ENCODE peak calls at places on chromosomes 12 and 14, in four cellular contexts. E, U, V and B are unnamed samples.

GRCh38 chr12:113154351-113154973 is 4.9 kb downstream of the CFAP73 start:
- DNase-seq in V (no peak), E (peak), U (peak), B (peak)

GRCh38 chr12:92151916-92152315 is 6.3 kb upstream of the BTG1 start:
- DNase-seq in E (no peak), V (no peak), U (no peak), B (no peak)

GRCh38 chr14:28785096-28785952 is 18.7 kb downstream of the FOXG1 start:
- DNase-seq in V (no peak), U (peak), E (peak), B (no peak)

GRCh38 chr14:74437654-74438053 is 11.6 kb upstream of the SYNDIG1L start:
- DNase-seq in E (no peak), U (no peak), V (no peak), B (peak)

GRCh38 chr12:100672075-100672592 is 98.7 kb downstream of the GAS2L3 start:
- DNase-seq in U (no peak), V (no peak), E (peak), B (peak)

GRCh38 chr14:68822132-68822651 is 29.3 kb upstream of the ZFP36L1 start:
- DNase-seq in E (no peak), V (no peak), U (no peak), B (no peak)

GRCh38 chr14:77498120-77498979 is at the start of gene ISM2:
- DNase-seq in E (peak), V (peak), U (peak), B (peak)

GRCh38 chr12:92124708-92125067 is 21.0 kb downstream of the BTG1 start:
- DNase-seq in E (no peak), U (no peak), V (no peak), B (no peak)

GRCh38 chr14:79510659-79511058 is 700.6 kb downstream of the DIO2 start:
- DNase-seq in U (peak), E (no peak), V (no peak), B (peak)

GRCh38 chr12:32548691-32549412 is 130.2 kb upstream of the DNM1L start:
- DNase-seq in V (no peak), E (no peak), U (peak), B (peak)

GRCh38 chr14:32021341-32021740 is 55.8 kb upstream of the ARHGAP5 start:
- DNase-seq in V (no peak), U (no peak), E (no peak), B (no peak)

GRCh38 chr12:70190252-70191010 is 52.8 kb upstream of the CNOT2 start:
- DNase-seq in V (no peak), E (no peak), U (peak), B (no peak)

GRCh38 chr14:96130391-96130790 is 74.2 kb upstream of the BDKRB2 start:
- DNase-seq in E (no peak), V (no peak), U (no peak), B (no peak)
- H2AK5ac ChIP-seq in E (no peak), V (no peak), U (no peak), B (no peak)

DNA sequence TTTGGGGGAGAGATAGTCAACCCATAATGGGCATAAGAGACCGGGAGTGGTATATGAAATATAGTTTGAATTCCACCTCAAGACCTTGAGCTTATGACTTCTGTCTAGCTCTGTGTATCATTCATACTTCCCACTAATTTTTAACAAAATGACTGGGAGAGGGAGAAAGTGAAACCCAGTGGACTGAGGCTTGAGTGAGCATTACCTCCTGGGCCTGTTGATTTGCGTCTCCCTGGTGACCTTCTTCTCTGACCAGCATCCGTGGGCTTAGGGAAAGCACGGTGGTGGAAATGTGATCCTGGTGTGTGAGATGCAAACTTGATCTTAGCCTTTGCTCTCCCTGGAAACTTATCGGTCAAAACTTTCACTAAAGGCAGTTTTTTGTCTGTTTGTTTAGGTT is 207.9 kb upstream of the BCL2L14 start:
- DNase-seq in E (no peak), V (no peak), U (peak), B (peak)
- H3K14ac ChIP-seq in E (no peak), V (no peak), U (no peak), B (no peak)

DNA sequence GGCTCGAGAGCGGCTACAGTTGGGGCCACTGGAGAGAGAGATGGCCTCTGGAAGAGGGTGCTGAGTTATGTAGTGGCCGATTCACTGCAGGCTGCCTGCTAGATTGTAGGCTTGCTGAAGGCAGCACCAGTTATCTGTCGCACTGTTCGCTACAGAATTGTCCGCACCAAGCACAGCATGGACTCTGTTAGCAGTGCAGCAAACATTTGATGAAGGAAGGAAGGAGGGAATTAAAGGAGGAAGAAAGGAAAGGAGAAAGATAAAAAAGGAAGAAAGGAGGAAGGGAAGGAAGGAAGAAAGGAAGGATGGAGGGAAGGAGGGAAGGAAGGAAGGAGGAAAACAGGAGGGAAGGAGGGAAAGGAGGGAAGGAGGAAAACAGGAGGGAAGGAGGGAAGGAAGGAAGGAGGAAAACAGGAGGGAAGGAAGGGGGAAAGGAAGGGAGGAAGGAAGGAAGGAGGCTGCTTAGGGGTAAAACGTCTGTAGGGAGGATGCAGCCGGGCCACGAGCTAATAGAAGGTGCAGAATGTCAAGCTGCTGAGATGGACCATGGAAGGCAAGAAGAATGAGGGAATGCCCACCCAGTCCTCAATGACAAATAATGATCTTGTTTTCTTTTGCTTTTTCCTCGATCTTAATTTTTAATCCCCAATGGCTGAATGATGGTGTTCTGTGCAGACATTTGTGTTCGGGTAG is 27.3 kb upstream of the ADIPOR2 start:
- DNase-seq in E (no peak), V (no peak), U (no peak), B (no peak)
- H2AK5ac ChIP-seq in E (no peak), V (no peak), U (no peak), B (no peak)

DNA sequence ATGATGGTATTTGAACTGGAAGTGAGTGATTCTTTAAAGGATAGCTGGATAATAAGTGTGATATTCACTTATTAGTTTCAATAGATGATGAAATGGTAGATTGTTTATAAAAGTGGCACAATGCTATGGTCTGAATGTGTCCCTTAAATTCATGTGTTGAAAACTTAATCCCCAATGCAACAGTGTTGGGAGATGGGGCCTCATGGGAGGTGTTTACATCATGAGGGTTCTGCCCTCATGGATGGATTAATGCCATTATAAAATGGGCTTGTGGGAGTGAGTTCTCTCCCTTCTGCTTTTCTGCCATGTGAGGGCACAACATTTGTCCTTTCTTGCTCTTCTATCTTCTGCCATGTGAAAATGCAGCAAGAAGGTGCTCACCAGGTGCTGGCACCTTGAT is 134.0 kb downstream of the SLC38A1 start:
- DNase-seq in U (no peak), V (no peak), E (no peak), B (no peak)
- H3K14ac ChIP-seq in U (no peak), V (no peak), E (no peak), B (no peak)

GRCh38 chr14:50229646-50230045 is 1.7 kb downstream of the SOS2 start:
- DNase-seq in U (no peak), V (no peak), E (no peak), B (no peak)
- H2AK5ac ChIP-seq in U (no peak), V (no peak), E (no peak), B (no peak)

GRCh38 chr14:22918809-22919600 is at the start of gene RBM23:
- DNase-seq in E (peak), U (peak), V (peak), B (peak)

GRCh38 chr14:22920697-22921096 is 1.7 kb upstream of the RBM23 start:
- DNase-seq in U (no peak), E (no peak), V (no peak), B (no peak)

GRCh38 chr14:22922294-22922693 is 3.3 kb upstream of the RBM23 start:
- DNase-seq in U (no peak), E (no peak), V (no peak), B (no peak)

GRCh38 chr14:22918519-22918808 is 485 bp downstream of the RBM23 start:
- DNase-seq in U (no peak), V (no peak), E (no peak), B (no peak)

GRCh38 chr14:22919601-22919921 is 612 bp upstream of the RBM23 start:
- DNase-seq in E (no peak), U (no peak), V (no peak), B (no peak)
- H3K14ac ChIP-seq in E (peak), U (peak), V (no peak), B (no peak)

GRCh38 chr12:53098982-53099651 is 1.6 kb downstream of the IGFBP6 start:
- DNase-seq in V (peak), U (peak), E (peak), B (peak)

GRCh38 chr12:53097564-53098353 is at the start of gene IGFBP6:
- DNase-seq in U (peak), E (peak), V (peak), B (peak)

GRCh38 chr12:53097207-53097563 is 282 bp upstream of the IGFBP6 start:
- DNase-seq in U (peak), V (no peak), E (peak), B (peak)

GRCh38 chr12:53096761-53097160 is 706 bp upstream of the IGFBP6 start:
- DNase-seq in E (no peak), V (no peak), U (no peak), B (peak)

GRCh38 chr12:53098354-53098981 is 1.0 kb downstream of the IGFBP6 start:
- DNase-seq in U (peak), E (peak), V (no peak), B (peak)
- H2AK5ac ChIP-seq in U (peak), E (no peak), V (peak), B (peak)

GRCh38 chr12:49131973-49132461 is 822 bp upstream of the TUBA1B start:
- DNase-seq in E (no peak), U (peak), V (no peak), B (peak)

GRCh38 chr12:49131051-49131972 is at the start of gene TUBA1B:
- DNase-seq in U (peak), E (peak), V (peak), B (peak)

GRCh38 chr12:49129332-49130150 is 1.7 kb downstream of the TUBA1B start:
- DNase-seq in E (no peak), V (no peak), U (no peak), B (no peak)

GRCh38 chr12:49133014-49133413 is 1.8 kb upstream of the TUBA1B start:
- DNase-seq in U (no peak), E (no peak), V (no peak), B (no peak)

DNA sequence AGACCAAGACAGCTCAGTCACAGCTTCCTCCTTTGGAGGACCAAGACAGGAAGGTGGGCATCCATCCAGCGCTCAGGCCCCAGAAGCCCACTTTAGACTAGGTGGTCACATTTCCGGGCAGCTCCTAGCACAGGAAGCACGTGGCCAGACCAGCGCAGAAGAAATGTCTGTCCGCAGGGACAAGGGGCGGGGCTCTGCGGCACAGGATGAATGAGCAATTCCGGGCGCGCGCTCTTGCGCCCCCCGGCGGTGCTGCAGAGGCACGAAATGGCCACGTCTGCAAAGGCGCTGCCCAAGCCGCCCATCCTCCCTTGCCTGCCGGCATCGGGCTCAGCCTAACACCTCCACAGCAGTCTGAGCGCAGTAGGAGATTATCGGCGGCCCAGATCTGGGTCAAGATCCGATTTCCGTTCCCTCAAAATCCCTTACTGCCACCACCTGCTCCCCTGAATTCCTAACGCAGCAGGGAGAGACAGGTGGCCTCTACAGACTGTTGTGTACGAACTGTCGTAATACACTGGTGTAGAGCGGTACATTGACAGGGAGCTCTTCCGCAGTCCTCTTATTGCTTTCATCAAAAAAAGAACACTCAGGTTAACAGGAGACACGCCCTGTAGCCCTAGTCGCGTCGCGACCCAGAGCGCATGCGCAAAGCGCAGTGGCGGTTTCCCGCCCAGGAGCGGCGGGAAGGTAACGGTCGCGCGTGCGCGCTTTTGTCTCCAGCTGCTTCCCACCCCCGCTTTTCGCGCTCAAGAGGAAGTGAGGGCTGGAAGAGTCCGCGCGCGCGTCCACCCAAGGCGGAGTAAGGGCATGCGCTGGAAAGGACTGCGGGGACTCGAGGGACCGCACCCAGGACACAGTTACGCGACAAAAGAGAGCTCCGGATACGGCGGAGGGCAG is 794 bp downstream of the TUBA1B start:
- DNase-seq in E (peak), U (peak), V (peak), B (peak)
- H3K14ac ChIP-seq in E (peak), U (peak), V (peak), B (peak)

DNA sequence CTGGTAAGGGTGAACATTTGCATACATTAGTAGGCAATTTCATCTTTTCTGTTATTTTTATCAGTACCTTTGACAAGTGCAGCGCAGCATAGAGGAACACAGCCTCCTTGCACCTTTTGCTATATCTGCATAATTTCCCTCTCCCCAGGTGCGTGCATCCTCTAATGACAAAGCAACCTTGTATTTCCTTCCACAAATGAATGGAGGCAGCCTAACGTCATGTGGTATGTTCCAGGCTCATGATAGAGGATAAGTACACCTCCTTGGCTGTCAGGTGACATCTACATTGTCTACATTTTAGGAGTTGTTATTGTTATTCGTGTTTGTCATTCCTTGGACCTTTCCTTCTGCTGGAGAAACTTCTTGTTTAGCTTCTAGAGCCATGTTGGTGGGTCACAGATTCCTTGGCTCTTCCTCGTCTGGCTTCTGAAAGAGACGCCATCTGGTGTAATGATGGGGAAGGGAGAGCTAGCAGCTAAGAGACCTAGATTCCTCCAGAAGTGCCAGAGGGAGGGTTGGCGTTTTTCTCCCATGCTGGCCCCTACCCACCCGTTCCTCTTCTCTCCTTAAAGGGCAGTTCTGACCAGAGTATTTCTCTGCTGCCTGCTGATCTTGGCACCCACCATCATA is 37.0 kb downstream of the EVL start:
- DNase-seq in V (no peak), U (no peak), E (no peak), B (no peak)
- H2AK5ac ChIP-seq in V (no peak), U (no peak), E (no peak), B (no peak)